ENCODE peak calls at places on chromosomes 3 and 15, in five cellular contexts. P is A549, Q is fibroblast of mammary gland, O is astrocyte of the spinal cord, B is sigmoid colon. D is an unnamed sample.

GRCh38 chr3:35929158-35929557 is 289.8 kb downstream of the ARPP21 start:
- DNase-seq in B (no peak), Q (peak; percentile 10), P (no peak), O (peak; percentile 30), D (peak; percentile 71)

GRCh38 chr3:138467905-138468304 is 33.5 kb downstream of the ESYT3 start:
- DNase-seq in P (no peak), Q (no peak), B (no peak), O (no peak), D (no peak)

GRCh38 chr3:55567121-55567520 is 80.0 kb upstream of the WNT5A start:
- DNase-seq in Q (no peak), P (no peak), B (no peak), O (no peak), D (no peak)

GRCh38 chr15:52076889-52077781 is 35.4 kb downstream of the BCL2L10 start:
- DNase-seq in P (peak; percentile 71), Q (peak; percentile 95), B (no peak), O (peak; percentile 75), D (peak; percentile 90)

GRCh38 chr15:27701014-27701413 is 398.1 kb downstream of the OCA2 start:
- DNase-seq in B (no peak), P (no peak), O (no peak), Q (no peak), D (no peak)

GRCh38 chr3:112401617-112402016 is 68.7 kb downstream of the CD200 start:
- DNase-seq in B (no peak), P (no peak), Q (no peak), O (no peak), D (no peak)

GRCh38 chr15:34133511-34133910 is 31.6 kb downstream of the PGBD4 start:
- DNase-seq in B (no peak), O (no peak), Q (no peak), P (peak; percentile 32), D (no peak)

GRCh38 chr15:90124487-90124886 is 22.2 kb upstream of the IDH2 start:
- DNase-seq in B (no peak), Q (no peak), P (no peak), O (no peak), D (no peak)

GRCh38 chr15:46956456-46956855 is 760.8 kb upstream of the SEMA6D start:
- DNase-seq in O (no peak), B (no peak), P (no peak), Q (no peak), D (no peak)

GRCh38 chr3:46017720-46018119 is 9.6 kb downstream of the XCR1 start:
- DNase-seq in Q (peak; percentile 56), B (no peak), O (no peak), P (no peak), D (no peak)

GRCh38 chr3:191321019-191321767 is 8.0 kb upstream of the CCDC50 start:
- DNase-seq in Q (no peak), B (no peak), P (no peak), O (no peak), D (no peak)

DNA sequence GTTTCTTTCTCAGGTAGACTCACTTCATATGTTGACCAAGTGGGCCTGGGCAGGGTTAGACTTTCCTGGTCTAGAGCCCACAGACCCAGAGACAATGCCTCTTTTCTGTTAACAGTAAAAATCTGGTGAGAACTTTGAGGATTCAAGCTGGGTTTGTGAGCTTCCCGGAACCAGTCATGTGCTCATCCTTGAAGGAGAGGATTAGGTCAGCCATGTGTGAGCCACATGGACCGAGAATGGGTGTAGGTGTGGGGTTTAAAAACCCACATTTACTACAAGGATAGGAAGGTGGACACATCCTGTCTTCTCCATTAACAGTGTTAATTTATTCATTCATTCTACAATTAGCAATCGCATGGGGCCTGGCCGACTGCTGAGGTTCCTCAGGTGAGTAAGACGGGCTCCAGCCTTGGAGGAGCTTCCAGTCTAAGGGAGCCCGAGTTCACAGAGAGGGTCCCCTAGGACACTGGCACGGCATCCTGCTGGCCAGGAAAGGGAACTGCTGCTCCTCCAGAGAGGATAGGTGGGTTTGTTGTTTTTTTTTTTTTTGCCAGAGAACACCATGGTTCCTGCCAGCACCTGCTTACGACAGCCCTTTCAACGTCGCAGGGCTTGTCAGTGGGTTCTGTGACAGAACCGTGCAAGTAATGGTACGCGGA is 69.0 kb downstream of the SQOR start:
- DNase-seq in P (no peak), B (no peak), O (no peak), Q (no peak), D (no peak)
- TF ChIP-seq CTCF in P (no peak), B (no peak), O (peak; percentile 14), Q (no peak), D (no peak)

GRCh38 chr15:41883484-41883825 is 10.4 kb downstream of the SPTBN5 start:
- DNase-seq in Q (no peak), O (no peak), P (no peak), B (no peak), D (no peak)

GRCh38 chr15:41881550-41881924 is 12.3 kb downstream of the SPTBN5 start:
- DNase-seq in Q (no peak), P (no peak), O (no peak), B (no peak), D (no peak)

GRCh38 chr15:41882689-41883483 is 11.0 kb downstream of the SPTBN5 start:
- DNase-seq in B (no peak), O (no peak), Q (no peak), P (no peak), D (no peak)

GRCh38 chr15:41881086-41881485 is 12.8 kb downstream of the SPTBN5 start:
- DNase-seq in B (no peak), P (no peak), O (no peak), Q (no peak), D (no peak)

DNA sequence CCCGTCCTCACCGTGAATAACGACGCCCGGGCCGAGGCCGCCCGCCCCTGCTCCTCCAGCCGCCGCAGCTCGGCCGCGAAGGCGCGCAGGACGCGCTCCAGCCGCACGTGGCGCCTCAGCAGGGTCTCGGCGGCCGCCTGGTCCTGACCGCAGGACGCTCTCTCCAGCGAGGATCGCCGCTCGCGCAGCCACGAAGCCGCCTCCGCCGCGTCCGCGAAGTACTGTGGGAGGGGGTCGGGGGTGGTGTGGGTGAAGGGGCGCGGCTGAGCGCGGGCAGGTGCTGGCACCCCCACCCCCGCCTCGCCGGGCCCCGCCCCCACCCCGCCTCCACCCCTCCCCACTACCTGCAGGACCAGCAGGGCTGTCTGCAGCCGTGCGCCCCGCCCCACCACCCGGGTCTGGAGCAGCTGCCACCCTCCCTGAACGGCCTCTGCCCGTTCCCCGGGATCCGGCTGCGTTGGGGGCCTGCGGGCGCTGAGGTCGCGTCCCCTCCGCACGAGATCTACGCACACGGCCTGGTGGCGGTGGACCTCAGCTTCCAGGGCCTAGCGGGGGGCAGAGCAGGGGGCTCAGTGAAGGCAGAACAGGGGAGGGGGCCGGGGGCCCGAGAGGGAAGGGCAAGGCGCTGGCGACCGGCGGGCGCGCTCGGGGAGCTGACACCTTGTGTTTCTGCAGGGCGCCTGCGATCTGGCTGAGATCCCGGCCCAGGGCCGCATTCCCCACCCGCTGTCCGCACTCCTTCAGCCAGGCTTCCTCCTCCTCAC is 11.7 kb downstream of the SPTBN5 start:
- DNase-seq in P (no peak), O (peak; percentile 22), Q (no peak), B (no peak), D (peak; percentile 27)
- H3K4me3 ChIP-seq in P (no peak overlapping the region), O (no peak overlapping the region), Q (no peak overlapping the region), B (peak overlapping the region; percentile 32), D (no peak overlapping the region)

DNA sequence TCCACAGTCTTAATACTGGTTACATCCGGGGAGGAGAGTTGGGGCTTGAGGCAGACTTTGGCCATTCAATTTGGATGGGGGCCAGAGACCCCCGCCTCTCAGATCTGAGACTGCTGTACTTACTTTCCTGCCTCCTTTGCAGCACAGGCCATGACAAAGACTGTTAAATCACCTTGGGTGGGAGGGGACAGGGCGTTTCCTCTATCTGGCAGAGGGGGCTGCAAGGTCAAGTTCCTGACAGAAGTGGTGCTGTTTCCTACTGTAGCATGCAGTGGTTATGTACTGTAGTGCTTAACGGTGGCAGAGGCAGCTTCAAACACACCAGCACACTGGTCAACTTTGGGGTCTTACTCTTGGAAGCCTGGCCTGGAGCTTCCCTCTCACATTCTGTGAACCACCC is 261.2 kb upstream of the LRRFIP2 start:
- DNase-seq in O (no peak), Q (no peak), P (no peak), B (no peak), D (no peak)
- TF ChIP-seq CTCF in O (no peak), Q (no peak), P (no peak), B (no peak), D (no peak)

GRCh38 chr15:82646250-82647044 is 716 bp downstream of the CPEB1 start:
- DNase-seq in B (no peak), O (no peak), P (no peak), Q (no peak), D (no peak)
- H3K4me3 ChIP-seq in B (peak overlapping the region; percentile 53), O (no peak overlapping the region), P (peak overlapping the region; percentile 71), Q (no peak overlapping the region), D (peak overlapping the region; percentile 49)

GRCh38 chr3:183825380-183826161 is at the start of gene MAP6D1:
- DNase-seq in O (peak; percentile 39), Q (peak; percentile 34), P (peak; percentile 52), B (no peak), D (peak; percentile 77)
- TF ChIP-seq CTCF in O (peak; percentile 41), Q (no peak), P (peak; percentile 43), B (no peak), D (peak; percentile 23)

D was measured in foreskin fibroblast.